ENCODE peak calls at places on chromosomes 11 and 22, in eight cellular contexts. J, D, A, S, T, E, F and N are unnamed samples.

GRCh38 chr11:60485987-60486386 is 6.6 kb upstream of the MS4A12 start:
- DNase-seq in J (no peak), D (peak; percentile 16), A (peak; percentile 75), S (peak; percentile 37), T (peak; percentile 2), E (peak; percentile 45), F (no peak), N (no peak)

GRCh38 chr11:69333149-69333710 is 39.3 kb downstream of the MYEOV start:
- DNase-seq in J (no peak), D (no peak), A (no peak), S (no peak), T (no peak), E (no peak), F (no peak), N (peak; percentile 4)

GRCh38 chr22:37357471-37357870 is 69.8 kb downstream of the ELFN2 start:
- DNase-seq in J (no peak), D (no peak), A (no peak), S (no peak), T (no peak), E (no peak), F (no peak), N (no peak)

GRCh38 chr11:71222318-71223080 is 29.9 kb downstream of the SHANK2 start:
- DNase-seq in J (no peak), D (no peak), A (no peak), S (no peak), T (no peak), E (no peak), F (no peak), N (no peak)

GRCh38 chr11:9762531-9762930 is 98.7 kb downstream of the SWAP70 start:
- DNase-seq in J (no peak), D (no peak), A (no peak), S (no peak), T (no peak), E (no peak), F (no peak), N (no peak)

GRCh38 chr11:91041626-91042025 is 818.8 kb upstream of the CHORDC1 start:
- DNase-seq in J (no peak), D (no peak), A (no peak), S (no peak), T (no peak), E (no peak), F (no peak), N (no peak)

GRCh38 chr11:62472063-62472884 is 53.4 kb downstream of the SCGB1A1 start:
- DNase-seq in J (no peak), D (no peak), A (no peak), S (peak; percentile 57), T (no peak), E (no peak), F (no peak), N (peak; percentile 29)

GRCh38 chr11:97965849-97966646 is 1054.7 kb upstream of the CNTN5 start:
- DNase-seq in J (no peak), D (no peak), A (no peak), S (no peak), T (no peak), E (no peak), F (no peak), N (no peak)

GRCh38 chr22:17955611-17956379 is 68.6 kb downstream of the MICAL3 start:
- DNase-seq in J (no peak), D (no peak), A (no peak), S (no peak), T (no peak), E (no peak), F (no peak), N (no peak)

GRCh38 chr22:22706253-22706940 is 62.0 kb downstream of the GGTLC2 start:
- DNase-seq in J (peak; percentile 47), D (no peak), A (no peak), S (no peak), T (no peak), E (no peak), F (no peak), N (no peak)

GRCh38 chr11:39365809-39366436 is 2093.5 kb downstream of the LRRC4C start:
- DNase-seq in J (no peak), D (peak; percentile 35), A (no peak), S (peak; percentile 31), T (no peak), E (no peak), F (no peak), N (no peak)

GRCh38 chr22:29670615-29671014 is 49.2 kb upstream of the CABP7 start:
- DNase-seq in J (no peak), D (no peak), A (no peak), S (no peak), T (no peak), E (no peak), F (no peak), N (no peak)

GRCh38 chr11:129428027-129428426 is 52.4 kb downstream of the BARX2 start:
- DNase-seq in J (no peak), D (no peak), A (no peak), S (no peak), T (no peak), E (no peak), F (no peak), N (no peak)

GRCh38 chr11:65391007-65391406 is 4.6 kb downstream of the FRMD8 start:
- DNase-seq in J (no peak), D (peak; percentile 42), A (no peak), S (peak; percentile 54), T (no peak), E (no peak), F (no peak), N (no peak)

GRCh38 chr11:5631426-5631825 is 6.6 kb downstream of the TRIM34 start:
- DNase-seq in J (no peak), D (no peak), A (no peak), S (no peak), T (no peak), E (no peak), F (no peak), N (no peak)

GRCh38 chr22:24938741-24939341 is 7.7 kb downstream of the LHFPL7 start:
- DNase-seq in J (no peak), D (no peak), A (peak; percentile 54), S (peak; percentile 42), T (peak; percentile 7), E (peak; percentile 41), F (no peak), N (no peak)

GRCh38 chr11:95699631-95700470 is 89.7 kb downstream of the FAM76B start:
- DNase-seq in J (no peak), D (no peak), A (no peak), S (no peak), T (no peak), E (no peak), F (no peak), N (no peak)

GRCh38 chr11:46504817-46505613 is 88.8 kb downstream of the AMBRA1 start:
- DNase-seq in J (no peak), D (no peak), A (no peak), S (no peak), T (no peak), E (no peak), F (no peak), N (no peak)

GRCh38 chr22:32206774-32207758 is 2.2 kb upstream of the RFPL2 start:
- DNase-seq in J (no peak), D (no peak), A (no peak), S (peak; percentile 71), T (peak; percentile 33), E (no peak), F (no peak), N (no peak)

GRCh38 chr11:34346551-34346950 is 11.3 kb downstream of the ABTB2 start:
- DNase-seq in J (no peak), D (no peak), A (no peak), S (peak; percentile 78), T (no peak), E (no peak), F (no peak), N (peak; percentile 36)